ENCODE peak calls at places on chromosome X, in five cellular contexts. One of them, this sample, is unnamed. For H3K4me1, the result is how much of the 10 kb centered on the place peaks cover.

GRCh38 chrX:71556026-71556425 is 22.2 kb upstream of the GCNA start:
- DNase-seq in HCT116: no peak
- DNase-seq in HepG2: no peak
- DNase-seq in K562: no peak
- DNase-seq in GM12878: no peak
- DNase-seq in this sample: no peak

GRCh38 chrX:65679071-65679540 is 11.7 kb downstream of the MSN start:
- DNase-seq in HCT116: no peak
- DNase-seq in HepG2: no peak
- DNase-seq in K562: no peak
- DNase-seq in GM12878: no peak
- DNase-seq in this sample: no peak

GRCh38 chrX:44906041-44906440 is 33.1 kb downstream of the KDM6A start:
- DNase-seq in HCT116: no peak
- DNase-seq in HepG2: no peak
- DNase-seq in K562: no peak
- DNase-seq in GM12878: no peak
- DNase-seq in this sample: no peak

GRCh38 chrX:46216406-46216805 is 328.8 kb downstream of the ZNF674 start:
- DNase-seq in HCT116: no peak
- DNase-seq in HepG2: no peak
- DNase-seq in K562: no peak
- DNase-seq in GM12878: no peak
- DNase-seq in this sample: no peak

GRCh38 chrX:47483310-47484268 is 567 bp upstream of the ZNF41 start:
- DNase-seq in HCT116: no peak
- DNase-seq in HepG2: peak
- DNase-seq in K562: no peak
- DNase-seq in GM12878: no peak
- DNase-seq in this sample: no peak

GRCh38 chrX:153726286-153727107 is 1.8 kb downstream of the ABCD1 start:
- DNase-seq in HCT116: no peak
- DNase-seq in HepG2: peak
- DNase-seq in K562: peak
- DNase-seq in GM12878: peak
- DNase-seq in this sample: peak

GRCh38 chrX:329291-329910 is 10.8 kb upstream of the GTPBP6 start:
- DNase-seq in HCT116: no peak
- DNase-seq in HepG2: no peak
- DNase-seq in K562: no peak
- DNase-seq in GM12878: no peak
- DNase-seq in this sample: no peak

GRCh38 chrX:101417981-101418841 is 10.2 kb downstream of the HNRNPH2 start:
- DNase-seq in HCT116: no peak
- DNase-seq in HepG2: no peak
- DNase-seq in K562: no peak
- DNase-seq in GM12878: no peak
- DNase-seq in this sample: no peak

GRCh38 chrX:344371-344901 is 25.8 kb upstream of the GTPBP6 start:
- DNase-seq in HCT116: no peak
- DNase-seq in HepG2: no peak
- DNase-seq in K562: no peak
- DNase-seq in GM12878: no peak
- DNase-seq in this sample: no peak

GRCh38 chrX:133550665-133551064 is 135.4 kb upstream of the GPC4 start:
- DNase-seq in HCT116: no peak
- DNase-seq in HepG2: no peak
- DNase-seq in K562: no peak
- DNase-seq in GM12878: no peak
- DNase-seq in this sample: no peak

GRCh38 chrX:141176586-141177451 is at the start of gene LDOC1:
- DNase-seq in HCT116: no peak
- DNase-seq in HepG2: no peak
- DNase-seq in K562: peak
- DNase-seq in GM12878: no peak
- DNase-seq in this sample: peak

GRCh38 chrX:11756354-11757318 is 1.4 kb upstream of the MSL3 start:
- DNase-seq in HCT116: no peak
- DNase-seq in HepG2: no peak
- DNase-seq in K562: no peak
- DNase-seq in GM12878: no peak
- DNase-seq in this sample: no peak

GRCh38 chrX:133249659-133250058 is 31.5 kb upstream of the TFDP3 start:
- DNase-seq in HCT116: no peak
- DNase-seq in HepG2: no peak
- DNase-seq in K562: no peak
- DNase-seq in GM12878: no peak
- DNase-seq in this sample: no peak

DNA sequence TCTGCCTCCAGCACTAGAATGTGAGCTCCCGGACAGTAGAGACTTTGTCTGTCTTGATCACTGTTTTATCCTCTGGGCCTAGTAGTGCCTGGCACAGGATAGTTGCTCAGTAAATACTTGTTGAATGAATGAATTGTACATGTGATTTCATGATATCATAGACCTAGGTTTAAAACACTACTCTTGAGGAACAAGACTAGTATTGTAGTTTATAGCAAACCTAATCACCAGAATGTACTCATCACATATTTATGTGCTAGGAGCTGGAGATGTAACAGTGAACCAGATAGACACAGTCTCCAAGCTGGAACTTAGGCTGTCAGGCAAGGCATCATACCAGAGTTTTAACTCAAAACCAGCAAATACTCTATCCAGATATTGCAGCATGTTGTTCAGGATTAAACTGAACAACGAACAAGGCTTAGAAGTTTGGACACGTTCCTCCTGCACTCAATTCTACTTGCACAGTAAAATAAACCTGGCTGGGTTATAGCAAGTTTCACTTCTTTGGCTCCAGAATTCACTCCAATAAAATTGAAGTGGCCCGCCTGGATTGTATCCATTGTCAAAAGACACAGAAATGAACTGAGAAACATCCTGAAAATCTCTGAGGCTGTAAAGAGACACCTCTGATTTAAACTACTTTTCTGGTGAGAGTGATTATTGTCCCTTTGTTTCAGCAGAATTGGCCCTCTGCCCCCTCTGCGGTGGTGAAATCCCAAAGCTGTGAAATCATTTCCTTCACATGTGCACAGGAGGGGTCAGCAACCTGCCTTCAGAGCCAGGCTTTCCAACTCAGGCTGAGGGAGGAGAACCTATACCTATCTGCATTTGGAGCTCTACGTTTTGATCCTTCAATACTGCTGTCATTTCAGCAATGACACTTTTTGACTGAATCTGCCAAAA is 23.2 kb downstream of the GAB3 start:
- DNase-seq in HCT116: no peak
- DNase-seq in HepG2: no peak
- DNase-seq in K562: no peak
- DNase-seq in GM12878: no peak
- DNase-seq in this sample: no peak
- H3K4me1 ChIP-seq in HCT116: under half
- H3K4me1 ChIP-seq in HepG2: under half
- H3K4me1 ChIP-seq in K562: under half
- H3K4me1 ChIP-seq in GM12878: under half
- H3K4me1 ChIP-seq in this sample: under half

GRCh38 chrX:30495468-30495867 is 82.1 kb downstream of the TASL start:
- DNase-seq in HCT116: no peak
- DNase-seq in HepG2: no peak
- DNase-seq in K562: no peak
- DNase-seq in GM12878: no peak
- DNase-seq in this sample: no peak
- TF ChIP-seq ZNF274 in HCT116: no peak
- TF ChIP-seq ZNF274 in HepG2: no peak
- TF ChIP-seq ZNF274 in K562: no peak
- TF ChIP-seq ZNF274 in GM12878: no peak
- TF ChIP-seq ZNF274 in this sample: no peak

DNA sequence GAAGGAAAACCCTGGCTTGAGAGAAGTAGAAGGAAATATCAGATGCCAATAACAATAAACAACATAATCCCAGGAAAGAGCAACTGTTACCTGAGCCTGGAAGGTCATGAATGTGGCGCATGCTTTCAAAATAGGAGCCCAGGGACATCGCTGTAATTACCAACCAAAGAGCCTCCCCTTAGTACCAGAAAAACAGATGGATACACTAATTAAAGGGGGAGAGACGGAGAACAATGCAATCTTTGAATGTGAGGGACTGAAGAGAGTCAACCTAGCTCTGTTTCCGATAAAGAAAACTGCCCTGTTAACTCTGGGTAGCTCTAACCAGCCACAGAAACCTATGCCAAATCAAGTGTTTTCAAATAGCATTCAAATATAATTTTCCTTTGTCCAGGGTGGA is 161.4 kb downstream of the ENOX2 start:
- DNase-seq in HCT116: no peak
- DNase-seq in HepG2: no peak
- DNase-seq in K562: no peak
- DNase-seq in GM12878: no peak
- DNase-seq in this sample: no peak
- H3K4me1 ChIP-seq in HCT116: under half
- H3K4me1 ChIP-seq in HepG2: under half
- H3K4me1 ChIP-seq in K562: under half
- H3K4me1 ChIP-seq in GM12878: under half
- H3K4me1 ChIP-seq in this sample: under half

GRCh38 chrX:69179380-69179911 is 14.2 kb upstream of the PJA1 start:
- DNase-seq in HCT116: no peak
- DNase-seq in HepG2: no peak
- DNase-seq in K562: no peak
- DNase-seq in GM12878: no peak
- DNase-seq in this sample: peak
- TF ChIP-seq ZNF274 in HCT116: no peak
- TF ChIP-seq ZNF274 in HepG2: no peak
- TF ChIP-seq ZNF274 in K562: no peak
- TF ChIP-seq ZNF274 in GM12878: no peak
- TF ChIP-seq ZNF274 in this sample: no peak

DNA sequence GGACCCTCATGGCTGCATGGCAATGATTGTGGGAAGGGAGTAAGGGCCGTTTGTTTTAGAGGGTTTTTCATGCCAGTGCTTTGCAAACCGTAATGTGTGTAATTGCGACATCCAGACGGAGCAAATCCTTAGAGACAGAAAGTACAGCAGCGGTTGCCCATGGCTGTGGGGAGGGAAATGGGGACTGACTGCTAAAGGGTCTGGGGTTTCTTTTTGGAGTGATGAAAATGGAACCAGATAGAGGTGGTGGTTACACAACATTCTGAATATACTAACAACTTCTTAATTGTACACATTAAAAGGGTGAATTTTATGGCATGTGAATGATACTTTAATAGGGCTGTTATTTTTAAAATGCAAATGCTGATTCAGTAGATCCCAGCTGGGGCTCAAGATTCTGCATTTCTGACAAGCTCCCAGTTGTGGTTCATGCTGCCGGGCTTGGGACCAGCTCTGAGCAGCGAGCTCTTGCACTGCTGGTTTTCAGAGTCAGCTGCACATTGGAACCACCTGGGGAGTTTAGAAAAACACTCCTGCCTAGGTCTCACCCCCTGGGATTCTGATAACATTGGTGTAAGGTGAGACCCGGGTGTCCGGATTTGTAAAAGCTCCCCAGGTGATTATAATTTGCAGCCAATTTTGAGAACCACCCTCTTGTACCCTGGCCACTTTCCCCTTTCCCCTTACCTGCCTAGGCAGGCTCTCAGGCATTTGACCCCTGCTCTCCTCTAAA is 47.7 kb downstream of the PRPS1 start:
- DNase-seq in HCT116: no peak
- DNase-seq in HepG2: no peak
- DNase-seq in K562: no peak
- DNase-seq in GM12878: no peak
- DNase-seq in this sample: no peak
- H3K4me1 ChIP-seq in HCT116: half or more
- H3K4me1 ChIP-seq in HepG2: under half
- H3K4me1 ChIP-seq in K562: under half
- H3K4me1 ChIP-seq in GM12878: under half
- H3K4me1 ChIP-seq in this sample: under half